ENCODE peak calls at places on chromosomes 4 and X, in ten cellular contexts. M is adrenal gland, Q is fibroblast of lung, P is EH, C is D341Med, G is NCI-H1417, H is ureter, R is ACHN, E is PC-3, X is posterior vena cava. B is an unnamed sample.

GRCh38 chr4:86055898-86056297 is 304.0 kb downstream of the MAPK10 start:
- DNase-seq in H (no peak), Q (peak), M (no peak), X (no peak), C (no peak), G (no peak), R (no peak), E (peak), P (no peak), B (no peak)

GRCh38 chr4:142585411-142585810 is 260.7 kb downstream of the INPP4B start:
- DNase-seq in Q (peak), R (no peak), G (no peak), M (no peak), X (no peak), P (peak), E (no peak), H (no peak), C (no peak), B (no peak)

GRCh38 chr4:133324491-133324890 is 175.4 kb downstream of the PCDH10 start:
- DNase-seq in X (no peak), Q (no peak), H (no peak), G (no peak), R (no peak), E (no peak), P (no peak), C (no peak), M (no peak), B (no peak)

GRCh38 chr4:2792711-2793577 is at the start of gene SH3BP2:
- DNase-seq in P (peak), M (peak), E (peak), C (peak), R (peak), H (peak), X (peak), G (no peak), Q (peak), B (peak)

GRCh38 chrX:139802048-139802447 is 94.1 kb upstream of the MCF2 start:
- DNase-seq in M (no peak), X (no peak), H (no peak), E (no peak), G (no peak), R (no peak), P (no peak), Q (no peak), C (no peak), B (no peak)

GRCh38 chrX:42869659-42870476 is 91.9 kb upstream of the PPP1R2C start:
- DNase-seq in C (no peak), M (no peak), P (no peak), H (no peak), X (no peak), Q (no peak), R (no peak), G (no peak), E (no peak), B (no peak)

GRCh38 chr4:161189286-161190134 is 974.3 kb downstream of the FSTL5 start:
- DNase-seq in X (no peak), C (peak), P (no peak), H (no peak), G (no peak), E (no peak), R (no peak), M (no peak), Q (peak), B (no peak)

GRCh38 chr4:85368240-85368639 is 106.7 kb upstream of the ARHGAP24 start:
- DNase-seq in Q (no peak), E (no peak), H (no peak), M (no peak), P (no peak), R (no peak), G (no peak), C (no peak), X (no peak), B (no peak)

GRCh38 chrX:26414534-26414933 is 198.6 kb downstream of the MAGEB5 start:
- DNase-seq in M (no peak), P (no peak), Q (no peak), G (peak), E (no peak), X (no peak), R (no peak), H (no peak), C (no peak), B (no peak)

GRCh38 chr4:152708806-152709205 is 29.0 kb upstream of the TMEM154 start:
- DNase-seq in E (no peak), M (no peak), X (no peak), R (no peak), C (no peak), P (no peak), G (no peak), H (no peak), Q (no peak), B (no peak)

GRCh38 chr4:94516999-94517398 is 65.3 kb downstream of the PDLIM5 start:
- DNase-seq in X (no peak), R (no peak), E (peak), C (no peak), P (peak), H (no peak), Q (peak), M (no peak), G (no peak), B (no peak)

GRCh38 chr4:94621491-94622080 is 136.2 kb upstream of the BMPR1B start:
- DNase-seq in R (peak), G (peak), M (peak), H (no peak), C (no peak), Q (peak), P (peak), X (no peak), E (peak), B (no peak)

GRCh38 chrX:1535241-1536041 is 1.5 kb downstream of the P2RY8 start:
- DNase-seq in M (peak), H (peak), R (no peak), E (no peak), G (no peak), X (peak), P (no peak), Q (no peak), C (no peak), B (no peak)

GRCh38 chrX:44071070-44071645 is 98.0 kb upstream of the NDP start:
- DNase-seq in E (no peak), Q (peak), P (no peak), G (no peak), M (no peak), R (no peak), C (no peak), H (no peak), X (no peak), B (no peak)

GRCh38 chr4:22091906-22092305 is 143.3 kb upstream of the KCNIP4 start:
- DNase-seq in X (no peak), M (no peak), G (no peak), E (no peak), C (peak), Q (no peak), P (no peak), H (no peak), R (no peak), B (no peak)

GRCh38 chr4:80568891-80569290 is 233.4 kb downstream of the CFAP299 start:
- DNase-seq in H (no peak), Q (no peak), C (no peak), E (no peak), G (no peak), M (no peak), P (no peak), R (no peak), X (no peak), B (no peak)

GRCh38 chr4:122914292-122914904 is 8.0 kb downstream of the NUDT6 start:
- DNase-seq in P (peak), C (peak), E (peak), M (no peak), H (no peak), R (peak), Q (peak), X (no peak), G (peak), B (no peak)

GRCh38 chr4:129109965-129110824 is 14.2 kb downstream of the C4orf33 start:
- DNase-seq in P (no peak), G (no peak), M (no peak), H (no peak), R (no peak), E (no peak), X (no peak), Q (no peak), C (no peak), B (no peak)

GRCh38 chr4:81919238-81919637 is 447.5 kb upstream of the RASGEF1B start:
- DNase-seq in X (no peak), M (no peak), H (no peak), P (peak), Q (no peak), C (peak), E (peak), G (peak), R (peak), B (no peak)

GRCh38 chrX:120000490-120001246 is 57.1 kb upstream of the NKAP start:
- DNase-seq in H (no peak), P (peak), R (no peak), E (peak), X (no peak), C (no peak), M (no peak), G (no peak), Q (peak), B (no peak)

GRCh38 chrX:15404712-15405111 is 20.5 kb upstream of the VEGFD start:
- DNase-seq in G (no peak), P (no peak), C (no peak), R (no peak), Q (no peak), E (no peak), X (no peak), H (no peak), M (peak), B (no peak)

GRCh38 chr4:107167051-107167450 is 130.9 kb upstream of the DKK2 start:
- DNase-seq in M (no peak), C (no peak), E (no peak), H (no peak), R (no peak), X (no peak), P (no peak), G (peak), Q (no peak), B (no peak)

GRCh38 chr4:168877779-168878491 is 132.1 kb downstream of the CBR4 start:
- DNase-seq in G (no peak), P (no peak), E (no peak), X (peak), R (peak), H (peak), M (peak), C (peak), Q (no peak), B (peak)

GRCh38 chr4:112813790-112814189 is 176.8 kb downstream of the LARP7 start:
- DNase-seq in P (peak), H (no peak), R (peak), Q (peak), M (no peak), E (no peak), X (no peak), G (no peak), C (no peak), B (no peak)

GRCh38 chr4:37837446-37837845 is 11.0 kb downstream of the PGM2 start:
- DNase-seq in P (peak), M (no peak), H (no peak), Q (peak), G (no peak), C (no peak), X (no peak), R (no peak), E (peak), B (no peak)

GRCh38 chr4:174136013-174136412 is 147.5 kb downstream of the FBXO8 start:
- DNase-seq in C (no peak), H (no peak), P (no peak), M (no peak), E (no peak), R (peak), Q (no peak), G (peak), X (no peak), B (no peak)

GRCh38 chr4:124753941-124754581 is 41.5 kb upstream of the ANKRD50 start:
- DNase-seq in X (no peak), Q (no peak), E (peak), H (no peak), C (no peak), P (no peak), R (no peak), G (peak), M (no peak), B (peak)

GRCh38 chr4:113641025-113641431 is 120.5 kb downstream of the CAMK2D start:
- DNase-seq in G (no peak), C (no peak), H (no peak), R (no peak), M (no peak), Q (no peak), E (no peak), P (no peak), X (no peak), B (no peak)

GRCh38 chrX:30275498-30275897 is 28.6 kb downstream of the MAGEB1 start:
- DNase-seq in M (no peak), E (peak), Q (no peak), G (peak), P (peak), H (no peak), C (no peak), R (peak), X (no peak), B (no peak)